ENCODE peak calls at places on chromosomes 2 and 18, in eight cellular contexts. C, B, J, I, D, U, N and X are unnamed samples.
A peak's percentile ranks its signal among the peaks of the same experiment; 100 is the strongest.

GRCh38 chr18:9855686-9856085 is 30.1 kb upstream of the TXNDC2 start:
- DNase-seq in C (no peak), B (no peak), J (no peak), I (no peak), D (no peak), U (no peak), N (no peak), X (no peak)

GRCh38 chr2:224847961-224848850 is 132.0 kb upstream of the CCDC195 start:
- DNase-seq in C (no peak), B (no peak), J (no peak), I (peak; percentile 16), D (peak; percentile 11), U (no peak), N (peak; percentile 26), X (no peak)

GRCh38 chr2:27980242-27980641 is 89.7 kb downstream of the BABAM2 start:
- DNase-seq in C (no peak), B (no peak), J (no peak), I (no peak), D (no peak), U (no peak), N (no peak), X (no peak)

GRCh38 chr2:238996331-238997136 is 148.6 kb downstream of the TWIST2 start:
- DNase-seq in C (no peak), B (no peak), J (no peak), I (no peak), D (no peak), U (no peak), N (no peak), X (no peak)

GRCh38 chr18:32980896-32981295 is 208.1 kb upstream of the KLHL14 start:
- DNase-seq in C (no peak), B (no peak), J (no peak), I (no peak), D (no peak), U (no peak), N (no peak), X (no peak)

GRCh38 chr2:55763721-55764120 is 70.1 kb upstream of the PNPT1 start:
- DNase-seq in C (no peak), B (no peak), J (no peak), I (no peak), D (no peak), U (no peak), N (no peak), X (no peak)

GRCh38 chr18:77130229-77131099 is 2.1 kb downstream of the MBP start:
- DNase-seq in C (no peak), B (no peak), J (no peak), I (no peak), D (no peak), U (no peak), N (no peak), X (no peak)

GRCh38 chr2:32360416-32360815 is 3.6 kb downstream of the BIRC6 start:
- DNase-seq in C (no peak), B (no peak), J (no peak), I (no peak), D (no peak), U (no peak), N (no peak), X (no peak)

GRCh38 chr2:162092656-162093556 is 18.9 kb upstream of the DPP4 start:
- DNase-seq in C (peak; percentile 44), B (peak; percentile 22), J (no peak), I (no peak), D (no peak), U (no peak), N (no peak), X (no peak)

GRCh38 chr18:2686349-2686968 is 30.9 kb downstream of the SMCHD1 start:
- DNase-seq in C (no peak), B (no peak), J (no peak), I (no peak), D (no peak), U (no peak), N (no peak), X (no peak)

GRCh38 chr2:27291865-27292264 is 9.6 kb downstream of the TRIM54 start:
- DNase-seq in C (no peak), B (no peak), J (no peak), I (peak; percentile 57), D (no peak), U (no peak), N (no peak), X (no peak)

GRCh38 chr18:31684279-31685096 is at the start of gene B4GALT6:
- DNase-seq in C (peak; percentile 23), B (peak; percentile 30), J (no peak), I (peak; percentile 61), D (no peak), U (no peak), N (peak; percentile 14), X (peak; percentile 12)

GRCh38 chr18:67194886-67195285 is 321.6 kb downstream of the DSEL start:
- DNase-seq in C (no peak), B (no peak), J (no peak), I (no peak), D (no peak), U (no peak), N (no peak), X (no peak)

GRCh38 chr2:204108301-204108700 is 171.7 kb downstream of the ICOS start:
- DNase-seq in C (no peak), B (no peak), J (no peak), I (peak; percentile 38), D (peak; percentile 24), U (peak; percentile 39), N (peak; percentile 56), X (no peak)

GRCh38 chr2:127625146-127625943 is 20.6 kb upstream of the GPR17 start:
- DNase-seq in C (no peak), B (no peak), J (no peak), I (no peak), D (no peak), U (no peak), N (no peak), X (no peak)

GRCh38 chr2:71674158-71674807 is 220.9 kb downstream of the DYSF start:
- DNase-seq in C (no peak), B (no peak), J (no peak), I (no peak), D (no peak), U (no peak), N (no peak), X (no peak)

GRCh38 chr2:234953116-234954031 is 1.6 kb downstream of the SH3BP4 start:
- DNase-seq in C (no peak), B (no peak), J (peak; percentile 58), I (no peak), D (no peak), U (no peak), N (peak; percentile 62), X (no peak)

GRCh38 chr2:15832849-15833680 is 107.3 kb upstream of the MYCN start:
- DNase-seq in C (no peak), B (no peak), J (no peak), I (no peak), D (no peak), U (no peak), N (no peak), X (no peak)

GRCh38 chr2:62526531-62527381 is 20.8 kb upstream of the TMEM17 start:
- DNase-seq in C (no peak), B (no peak), J (no peak), I (no peak), D (no peak), U (no peak), N (peak; percentile 47), X (no peak)

GRCh38 chr2:62524293-62524941 is 18.4 kb upstream of the TMEM17 start:
- DNase-seq in C (no peak), B (no peak), J (no peak), I (no peak), D (no peak), U (no peak), N (no peak), X (no peak)

GRCh38 chr2:62529758-62530157 is 23.8 kb upstream of the TMEM17 start:
- DNase-seq in C (no peak), B (no peak), J (no peak), I (no peak), D (no peak), U (no peak), N (no peak), X (no peak)

GRCh38 chr2:62525549-62525948 is 19.6 kb upstream of the TMEM17 start:
- DNase-seq in C (no peak), B (no peak), J (no peak), I (no peak), D (no peak), U (no peak), N (no peak), X (no peak)

GRCh38 chr2:62527478-62528210 is 21.6 kb upstream of the TMEM17 start:
- DNase-seq in C (no peak), B (no peak), J (no peak), I (no peak), D (no peak), U (no peak), N (no peak), X (no peak)
- H3K27ac ChIP-seq in C (no peak overlapping the region), B (no peak overlapping the region), J (peak overlapping the region; percentile 28), I (no peak overlapping the region), D (peak overlapping the region; percentile 59), U (no peak overlapping the region), N (no peak overlapping the region), X (no peak overlapping the region)

DNA sequence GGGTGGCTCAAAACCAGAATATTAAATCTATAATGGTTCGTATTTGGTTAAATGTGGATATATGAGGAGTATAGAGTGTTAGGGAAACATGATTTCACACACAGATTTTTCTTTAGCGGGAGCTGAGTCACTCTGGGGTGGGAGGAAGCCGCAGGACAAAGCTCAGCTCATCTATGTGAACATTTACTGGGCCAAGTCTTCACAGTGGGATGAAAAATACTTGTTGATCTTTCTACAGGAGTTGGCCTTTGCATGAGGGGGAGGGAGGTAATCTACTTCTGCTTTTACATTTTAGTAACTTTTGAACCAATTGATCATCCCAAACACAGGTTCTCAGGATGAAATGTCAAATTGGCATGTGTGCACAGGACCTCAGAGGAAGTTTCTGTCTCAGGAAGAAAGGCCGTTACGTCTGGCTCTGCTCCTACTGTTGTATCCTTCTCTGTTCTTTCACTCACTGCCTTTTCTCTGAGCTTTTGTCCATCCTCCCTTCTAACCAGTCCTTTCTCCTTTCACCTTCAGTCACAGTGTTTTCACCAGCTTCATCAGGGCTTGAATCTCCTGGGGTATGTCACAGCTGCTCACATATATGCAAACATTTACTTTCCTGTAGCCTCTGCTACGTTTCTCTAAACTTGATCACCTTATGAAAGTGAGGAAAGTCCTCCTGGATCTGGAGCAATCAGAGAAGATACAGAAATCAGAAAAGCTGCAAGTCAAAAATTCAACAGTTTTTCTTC is 943.3 kb upstream of the FANCL start:
- DNase-seq in C (no peak), B (no peak), J (no peak), I (no peak), D (no peak), U (no peak), N (no peak), X (no peak)
- H3K27ac ChIP-seq in C (no peak overlapping the region), B (no peak overlapping the region), J (no peak overlapping the region), I (no peak overlapping the region), D (no peak overlapping the region), U (no peak overlapping the region), N (no peak overlapping the region), X (no peak overlapping the region)

GRCh38 chr2:140311905-140312304 is 1531.7 kb upstream of the NXPH2 start:
- DNase-seq in C (no peak), B (no peak), J (no peak), I (no peak), D (no peak), U (no peak), N (no peak), X (no peak)

GRCh38 chr2:140316345-140316744 is 1536.2 kb upstream of the NXPH2 start:
- DNase-seq in C (no peak), B (no peak), J (no peak), I (no peak), D (no peak), U (no peak), N (no peak), X (no peak)
- H3K27ac ChIP-seq in C (no peak overlapping the region), B (no peak overlapping the region), J (no peak overlapping the region), I (no peak overlapping the region), D (no peak overlapping the region), U (no peak overlapping the region), N (no peak overlapping the region), X (no peak overlapping the region)

GRCh38 chr2:171260471-171261424 is 100.1 kb upstream of the TLK1 start:
- DNase-seq in C (no peak), B (no peak), J (no peak), I (no peak), D (no peak), U (no peak), N (no peak), X (no peak)
- H3K27ac ChIP-seq in C (no peak overlapping the region), B (no peak overlapping the region), J (no peak overlapping the region), I (no peak overlapping the region), D (no peak overlapping the region), U (no peak overlapping the region), N (no peak overlapping the region), X (no peak overlapping the region)